ENCODE peak calls at places on chromosomes 7 and 10, in eight cellular contexts. K is occipital lobe; J is dorsolateral prefrontal cortex; W is NCI-H1092 treated with DMSO at 0.1 percent for 48 hours; Q is HCEC 1CT; M is cortex of kidney; Z is stimulated activated CD4-positive, alpha-beta T cell treated with anti-CD3 and anti-CD28 coated beads, Interleukin-15, amount 100 ng/mL, for 24 hours; U is activated CD4-positive, CD25-positive, alpha-beta regulatory T cell. Y is an unnamed sample.

GRCh38 chr7:36777855-36778254 is 53.6 kb upstream of the AOAH start:
- DNase-seq in K (no peak), J (no peak), W (no peak), Q (no peak), M (no peak), Z (no peak), U (no peak), Y (no peak)

GRCh38 chr7:35504365-35504764 is 190.6 kb downstream of the HERPUD2 start:
- DNase-seq in K (no peak), J (no peak), W (no peak), Q (no peak), M (no peak), Z (no peak), U (no peak), Y (no peak)

GRCh38 chr10:88949912-88950664 is 2.5 kb downstream of the ACTA2 start:
- DNase-seq in K (no peak), J (no peak), W (no peak), Q (no peak), M (no peak), Z (no peak), U (no peak), Y (no peak)

GRCh38 chr7:95469850-95470249 is 15.9 kb upstream of the ASB4 start:
- DNase-seq in K (no peak), J (no peak), W (peak), Q (no peak), M (no peak), Z (no peak), U (no peak), Y (peak)

GRCh38 chr7:22654836-22655235 is 72.2 kb upstream of the IL6 start:
- DNase-seq in K (no peak), J (no peak), W (no peak), Q (no peak), M (no peak), Z (no peak), U (no peak), Y (no peak)

GRCh38 chr7:131498237-131498885 is 58.1 kb downstream of the PODXL start:
- DNase-seq in K (no peak), J (no peak), W (no peak), Q (peak), M (no peak), Z (no peak), U (no peak), Y (no peak)

GRCh38 chr10:44176311-44176710 is 208.6 kb downstream of the CXCL12 start:
- DNase-seq in K (no peak), J (no peak), W (no peak), Q (no peak), M (no peak), Z (no peak), U (no peak), Y (no peak)

GRCh38 chr7:13835442-13835841 is 154.0 kb downstream of the ETV1 start:
- DNase-seq in K (no peak), J (no peak), W (no peak), Q (no peak), M (no peak), Z (no peak), U (no peak), Y (no peak)

GRCh38 chr10:21315321-21316220 is 209.9 kb downstream of the SKIDA1 start:
- DNase-seq in K (peak), J (no peak), W (no peak), Q (peak), M (no peak), Z (no peak), U (no peak), Y (no peak)

GRCh38 chr10:17669185-17669872 is 25.4 kb downstream of the STAM start:
- DNase-seq in K (no peak), J (no peak), W (no peak), Q (no peak), M (no peak), Z (peak), U (peak), Y (no peak)

GRCh38 chr10:66283874-66284464 is 641.9 kb upstream of the LRRTM3 start:
- DNase-seq in K (no peak), J (no peak), W (no peak), Q (no peak), M (no peak), Z (no peak), U (no peak), Y (no peak)

GRCh38 chr10:73810735-73811465 is 498 bp downstream of the NDST2 start:
- DNase-seq in K (no peak), J (no peak), W (peak), Q (no peak), M (no peak), Z (peak), U (peak), Y (peak)

GRCh38 chr7:2175514-2175913 is 57.2 kb downstream of the MAD1L1 start:
- DNase-seq in K (no peak), J (no peak), W (no peak), Q (peak), M (no peak), Z (no peak), U (no peak), Y (no peak)

GRCh38 chr10:62185914-62186692 is 82.5 kb downstream of the RTKN2 start:
- DNase-seq in K (no peak), J (no peak), W (no peak), Q (no peak), M (no peak), Z (peak), U (no peak), Y (no peak)